ENCODE peak calls at places on chromosomes 5 and 9, in ten cellular contexts. J, A, G, W, E, R, F, L, I and U are unnamed samples.

GRCh38 chr9:134606951-134607733 is 34.5 kb upstream of the COL5A1 start:
- DNase-seq in J (no peak), A (no peak), G (peak; percentile 32), W (peak; percentile 48), E (no peak), R (no peak), F (no peak), L (peak; percentile 29), I (no peak), U (no peak)

GRCh38 chr5:112628219-112628618 is 109.5 kb upstream of the APC start:
- DNase-seq in J (no peak), A (no peak), G (no peak), W (no peak), E (no peak), R (no peak), F (no peak), L (no peak), I (no peak), U (no peak)

GRCh38 chr5:1514027-1514818 is 9.5 kb downstream of the LPCAT1 start:
- DNase-seq in J (no peak), A (peak; percentile 64), G (no peak), W (no peak), E (peak; percentile 44), R (peak; percentile 3), F (no peak), L (peak; percentile 44), I (no peak), U (no peak)

GRCh38 chr5:35087971-35088370 is 40.2 kb upstream of the AGXT2 start:
- DNase-seq in J (peak; percentile 23), A (no peak), G (peak; percentile 42), W (no peak), E (no peak), R (no peak), F (peak; percentile 17), L (no peak), I (peak; percentile 34), U (no peak)

GRCh38 chr9:124180557-124180956 is 77.2 kb upstream of the NEK6 start:
- DNase-seq in J (no peak), A (peak; percentile 75), G (peak; percentile 12), W (no peak), E (no peak), R (no peak), F (no peak), L (no peak), I (no peak), U (peak; percentile 16)

GRCh38 chr5:68730220-68731010 is 363.4 kb upstream of the SLC30A5 start:
- DNase-seq in J (no peak), A (no peak), G (peak; percentile 84), W (no peak), E (no peak), R (no peak), F (peak; percentile 88), L (no peak), I (no peak), U (peak; percentile 33)

GRCh38 chr9:34154052-34154451 is 24.8 kb upstream of the UBAP1 start:
- DNase-seq in J (no peak), A (no peak), G (no peak), W (no peak), E (no peak), R (no peak), F (no peak), L (no peak), I (no peak), U (no peak)

GRCh38 chr5:43855418-43855817 is 252.4 kb downstream of the NNT start:
- DNase-seq in J (no peak), A (no peak), G (no peak), W (no peak), E (no peak), R (no peak), F (no peak), L (no peak), I (no peak), U (no peak)

GRCh38 chr5:177336112-177336511 is 15.4 kb downstream of the LMAN2 start:
- DNase-seq in J (no peak), A (no peak), G (no peak), W (no peak), E (peak; percentile 65), R (no peak), F (no peak), L (no peak), I (peak; percentile 53), U (no peak)

GRCh38 chr9:734831-735511 is 106.5 kb upstream of the DMRT1 start:
- DNase-seq in J (no peak), A (no peak), G (peak; percentile 98), W (no peak), E (no peak), R (no peak), F (peak; percentile 96), L (no peak), I (peak; percentile 37), U (peak; percentile 89)

GRCh38 chr9:38272710-38273109 is 119.8 kb upstream of the ALDH1B1 start:
- DNase-seq in J (no peak), A (no peak), G (no peak), W (no peak), E (no peak), R (no peak), F (no peak), L (no peak), I (no peak), U (no peak)

GRCh38 chr5:149030392-149030791 is 32.5 kb downstream of the SH3TC2 start:
- DNase-seq in J (peak; percentile 88), A (no peak), G (peak; percentile 60), W (no peak), E (no peak), R (no peak), F (peak; percentile 24), L (no peak), I (peak; percentile 70), U (peak; percentile 79)

GRCh38 chr9:93962561-93963440 is 7.6 kb upstream of the BARX1 start:
- DNase-seq in J (peak; percentile 48), A (peak; percentile 86), G (peak; percentile 50), W (peak; percentile 89), E (peak; percentile 67), R (peak; percentile 80), F (peak; percentile 79), L (peak; percentile 86), I (peak; percentile 82), U (peak; percentile 53)
- TF ChIP-seq CTCF in J (peak; percentile 88), A (peak; percentile 87), G (peak; percentile 84), W (peak; percentile 90), E (peak; percentile 62), R (peak; percentile 88), F (peak; percentile 84), L (peak; percentile 77), I (peak; percentile 78), U (peak; percentile 80)

DNA sequence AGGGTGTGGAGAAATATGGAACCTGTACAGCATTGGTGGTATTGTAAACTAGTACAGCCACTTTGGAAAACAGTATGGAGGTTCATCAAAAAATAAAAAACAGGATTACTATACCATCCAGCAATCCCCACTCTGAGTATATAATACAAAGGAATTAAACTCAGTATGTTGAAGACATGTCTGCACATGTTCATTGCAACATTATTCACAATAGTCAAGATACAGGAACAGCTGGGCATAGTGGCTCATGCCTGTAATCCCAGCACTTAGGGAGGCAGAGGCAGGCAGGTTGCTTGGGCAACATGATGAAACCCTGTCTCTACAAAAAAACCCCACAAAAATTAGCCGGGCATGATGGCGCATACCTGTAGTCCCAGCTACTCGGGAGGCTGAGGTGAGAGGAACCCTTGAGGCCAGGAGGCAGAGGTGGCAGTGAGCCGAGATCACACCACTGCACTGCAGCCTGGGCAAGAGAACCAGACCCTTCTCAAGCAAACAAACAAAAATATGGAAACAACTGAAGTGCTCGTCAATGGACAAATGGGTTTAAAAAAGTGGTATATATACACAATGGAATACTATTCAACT is 63.6 kb downstream of the TMEM174 start:
- DNase-seq in J (no peak), A (no peak), G (no peak), W (no peak), E (no peak), R (no peak), F (no peak), L (no peak), I (no peak), U (no peak)
- H3K27me3 ChIP-seq in J (no peaks in the 10 kb centered on the region), A (peaks cover 86% of the 10 kb centered on the region), G (peaks cover 10% of the 10 kb centered on the region), W (peaks cover 20% of the 10 kb centered on the region), E (no peaks in the 10 kb centered on the region), R (peaks cover 25% of the 10 kb centered on the region), F (no peaks in the 10 kb centered on the region), L (peaks cover 60% of the 10 kb centered on the region), I (no peaks in the 10 kb centered on the region), U (peaks cover 3% of the 10 kb centered on the region)

DNA sequence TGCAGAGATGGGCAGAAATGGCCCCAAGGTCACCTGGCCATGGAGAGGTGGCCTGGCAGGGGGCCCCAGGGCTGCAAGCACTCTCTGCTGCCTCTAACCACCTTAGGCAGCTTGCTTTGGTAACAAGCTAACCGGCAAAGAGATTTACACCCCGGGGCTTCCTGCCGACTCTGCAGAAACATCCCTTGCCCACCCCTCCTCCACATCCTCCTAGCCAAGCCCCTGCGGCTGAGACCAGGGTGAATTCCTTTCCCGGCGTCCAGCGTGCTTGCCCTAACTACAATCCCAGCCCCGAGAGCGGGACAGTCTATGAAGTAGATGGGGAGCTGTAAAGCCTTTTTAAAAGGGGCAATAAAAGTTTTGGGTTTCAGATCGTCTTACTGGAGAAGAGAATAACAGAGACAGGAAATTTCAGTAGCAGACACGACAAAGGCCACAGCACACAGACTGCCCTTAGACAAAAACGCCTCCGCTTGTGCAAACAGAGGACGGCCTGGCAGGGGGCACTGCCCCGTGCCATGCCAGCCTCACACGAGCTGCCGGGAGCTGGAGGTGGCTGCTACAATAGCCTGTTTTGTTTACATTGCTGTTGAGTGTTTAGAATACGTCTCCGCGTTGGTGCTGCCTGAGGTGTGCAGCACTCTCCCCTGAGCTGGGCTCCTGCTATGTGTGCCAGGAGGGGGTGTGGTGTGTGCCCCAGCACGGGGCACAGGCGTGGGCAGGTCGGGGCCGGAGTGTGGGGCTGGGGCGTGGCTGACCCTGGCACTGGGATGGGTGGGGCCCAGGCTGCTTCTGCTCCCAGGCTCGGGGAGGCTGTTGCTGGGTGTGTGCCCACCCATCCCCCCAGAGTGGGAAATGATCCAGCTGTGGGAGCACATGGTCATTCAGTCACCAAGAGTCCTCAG is 15.3 kb downstream of the MYMK start:
- DNase-seq in J (no peak), A (no peak), G (no peak), W (no peak), E (peak; percentile 18), R (peak; percentile 21), F (no peak), L (no peak), I (peak; percentile 35), U (no peak)
- TF ChIP-seq CTCF in J (no peak), A (no peak), G (no peak), W (no peak), E (no peak), R (no peak), F (no peak), L (no peak), I (no peak), U (no peak)

DNA sequence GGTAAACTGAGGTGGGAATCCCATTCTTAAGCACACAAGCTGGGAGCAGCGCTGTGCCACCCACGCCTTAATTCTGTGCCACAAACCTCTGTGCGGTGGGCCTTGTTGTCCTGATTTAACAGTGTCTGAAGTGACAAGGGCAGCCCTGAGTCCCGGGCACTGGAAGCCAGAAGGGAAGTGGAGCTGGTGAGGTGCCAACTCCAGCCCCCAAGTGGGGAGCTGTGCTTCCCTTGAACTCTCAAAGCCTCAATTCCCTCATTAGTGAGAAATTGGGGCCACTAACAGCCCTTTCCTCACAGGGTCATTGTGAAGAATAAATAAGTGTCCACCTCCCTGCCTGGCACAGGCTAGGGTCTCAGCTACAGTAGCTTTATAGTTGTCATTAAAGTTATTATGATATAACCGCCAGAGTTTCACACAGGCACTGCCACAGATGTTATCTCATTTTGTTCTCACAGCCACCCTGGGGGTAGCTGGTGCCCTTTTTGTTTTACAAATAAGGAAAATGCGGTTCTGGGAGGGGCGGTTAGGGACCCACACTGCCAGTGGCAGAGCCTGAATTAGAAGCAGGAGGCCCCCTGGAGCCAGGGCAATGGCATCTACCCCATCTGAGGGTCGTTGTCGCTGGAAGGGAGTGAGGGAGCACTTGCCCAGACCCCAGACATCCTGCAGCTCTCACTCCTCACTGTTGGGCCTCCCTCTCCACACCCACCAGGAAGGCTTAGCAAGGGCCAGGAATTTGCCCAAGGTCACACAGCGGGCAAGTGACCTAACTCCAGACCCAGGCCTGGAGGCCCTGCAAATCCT is 2.1 kb upstream of the TLX3 start:
- DNase-seq in J (no peak), A (peak; percentile 39), G (no peak), W (no peak), E (no peak), R (no peak), F (no peak), L (no peak), I (no peak), U (no peak)
- H3K27me3 ChIP-seq in J (no peaks in the 10 kb centered on the region), A (peaks cover 81% of the 10 kb centered on the region), G (peaks cover 66% of the 10 kb centered on the region), W (no peaks in the 10 kb centered on the region), E (no peaks in the 10 kb centered on the region), R (peaks cover 22% of the 10 kb centered on the region), F (peaks cover 67% of the 10 kb centered on the region), L (peaks cover 88% of the 10 kb centered on the region), I (peaks cover 18% of the 10 kb centered on the region), U (peaks cover 75% of the 10 kb centered on the region)